ENCODE peak calls at places on chromosomes 5 and 9, in seven cellular contexts. A, T, B, Z, N, Y and C are unnamed samples. For H3K27me3, the result is how much of the 10 kb centered on the place peaks cover.

GRCh38 chr9:17064558-17064957 is 70.3 kb upstream of the CNTLN start:
- DNase-seq in A (no peak), T (no peak), B (no peak), Z (no peak), N (no peak), Y (no peak), C (no peak)

GRCh38 chr5:140311011-140311467 is 8.1 kb upstream of the PFDN1 start:
- DNase-seq in A (peak), T (peak), B (no peak), Z (no peak), N (no peak), Y (no peak), C (no peak)

GRCh38 chr9:90189306-90189705 is 453.3 kb downstream of the DIRAS2 start:
- DNase-seq in A (no peak), T (no peak), B (no peak), Z (no peak), N (no peak), Y (no peak), C (no peak)

GRCh38 chr9:81611664-81612063 is 77.7 kb downstream of the TLE1 start:
- DNase-seq in A (no peak), T (no peak), B (peak), Z (no peak), N (no peak), Y (no peak), C (peak)

GRCh38 chr9:6024035-6024554 is 8.7 kb upstream of the RANBP6 start:
- DNase-seq in A (peak), T (no peak), B (no peak), Z (no peak), N (peak), Y (no peak), C (no peak)

GRCh38 chr9:133733421-133734250 is 4.5 kb downstream of the SARDH start:
- DNase-seq in A (no peak), T (no peak), B (peak), Z (no peak), N (peak), Y (no peak), C (no peak)

GRCh38 chr5:127615916-127616315 is 33.0 kb upstream of the CTXN3 start:
- DNase-seq in A (no peak), T (no peak), B (no peak), Z (no peak), N (no peak), Y (no peak), C (no peak)

GRCh38 chr5:51381801-51382507 is 1.3 kb upstream of the ISL1 start:
- DNase-seq in A (peak), T (no peak), B (no peak), Z (no peak), N (peak), Y (no peak), C (no peak)

GRCh38 chr5:165325201-165325600 is 1819.8 kb downstream of the MAT2B start:
- DNase-seq in A (peak), T (peak), B (no peak), Z (no peak), N (no peak), Y (no peak), C (no peak)

GRCh38 chr5:169595172-169595820 is 11.7 kb downstream of the SPDL1 start:
- DNase-seq in A (peak), T (no peak), B (no peak), Z (no peak), N (no peak), Y (no peak), C (no peak)

GRCh38 chr5:32406650-32407049 is 37.9 kb downstream of the ZFR start:
- DNase-seq in A (no peak), T (no peak), B (no peak), Z (no peak), N (no peak), Y (no peak), C (no peak)

GRCh38 chr9:112838342-112838741 is 52.3 kb downstream of the SLC46A2 start:
- DNase-seq in A (no peak), T (no peak), B (no peak), Z (no peak), N (no peak), Y (no peak), C (no peak)

GRCh38 chr9:20940447-20941176 is 90.8 kb downstream of the HACD4 start:
- DNase-seq in A (no peak), T (peak), B (no peak), Z (no peak), N (no peak), Y (no peak), C (no peak)

DNA sequence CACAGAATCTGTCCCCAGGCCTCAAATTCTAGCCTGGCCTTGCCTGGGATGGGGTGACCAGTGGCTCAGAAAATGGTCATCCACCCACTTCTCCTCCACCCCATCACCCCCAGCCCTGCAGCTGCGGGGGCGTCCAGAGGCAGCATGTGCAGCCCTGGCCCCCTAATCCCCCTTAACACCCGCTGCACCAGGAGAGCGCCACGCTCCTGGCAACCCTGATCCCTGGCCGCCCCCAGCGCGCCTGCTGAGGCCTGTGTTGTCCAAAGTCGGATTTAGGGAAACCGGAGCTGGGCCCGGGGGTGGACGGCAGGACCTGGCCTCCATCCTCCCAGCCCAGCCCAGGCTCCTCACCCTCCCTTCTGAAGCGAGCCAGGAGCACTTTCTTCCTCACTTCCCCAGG is 22.0 kb downstream of the NR5A1 start:
- DNase-seq in A (no peak), T (no peak), B (no peak), Z (no peak), N (no peak), Y (no peak), C (no peak)
- H3K27me3 ChIP-seq in A (under half), T (under half), B (under half), Z (half or more), N (under half), Y (under half), C (under half)

GRCh38 chr9:842918-843468 is 1.5 kb downstream of the DMRT1 start:
- DNase-seq in A (no peak), T (no peak), B (no peak), Z (no peak), N (peak), Y (no peak), C (no peak)
- H3K27me3 ChIP-seq in A (half or more), T (under half), B (under half), Z (half or more), N (half or more), Y (under half), C (under half)

GRCh38 chr9:110579763-110580255 is 268 bp upstream of the SVEP1 start:
- DNase-seq in A (no peak), T (no peak), B (no peak), Z (peak), N (peak), Y (no peak), C (peak)

GRCh38 chr9:110578896-110579752 is at the start of gene SVEP1:
- DNase-seq in A (peak), T (peak), B (peak), Z (peak), N (peak), Y (no peak), C (peak)

GRCh38 chr9:110582156-110582555 is 2.6 kb upstream of the SVEP1 start:
- DNase-seq in A (no peak), T (no peak), B (no peak), Z (no peak), N (peak), Y (no peak), C (no peak)

GRCh38 chr9:110578575-110578895 is 1.0 kb downstream of the SVEP1 start:
- DNase-seq in A (no peak), T (no peak), B (no peak), Z (no peak), N (no peak), Y (no peak), C (no peak)

GRCh38 chr9:110580850-110581249 is 1.3 kb upstream of the SVEP1 start:
- DNase-seq in A (no peak), T (no peak), B (no peak), Z (no peak), N (no peak), Y (no peak), C (no peak)
- H3K27me3 ChIP-seq in A (under half), T (under half), B (under half), Z (half or more), N (under half), Y (under half), C (under half)

DNA sequence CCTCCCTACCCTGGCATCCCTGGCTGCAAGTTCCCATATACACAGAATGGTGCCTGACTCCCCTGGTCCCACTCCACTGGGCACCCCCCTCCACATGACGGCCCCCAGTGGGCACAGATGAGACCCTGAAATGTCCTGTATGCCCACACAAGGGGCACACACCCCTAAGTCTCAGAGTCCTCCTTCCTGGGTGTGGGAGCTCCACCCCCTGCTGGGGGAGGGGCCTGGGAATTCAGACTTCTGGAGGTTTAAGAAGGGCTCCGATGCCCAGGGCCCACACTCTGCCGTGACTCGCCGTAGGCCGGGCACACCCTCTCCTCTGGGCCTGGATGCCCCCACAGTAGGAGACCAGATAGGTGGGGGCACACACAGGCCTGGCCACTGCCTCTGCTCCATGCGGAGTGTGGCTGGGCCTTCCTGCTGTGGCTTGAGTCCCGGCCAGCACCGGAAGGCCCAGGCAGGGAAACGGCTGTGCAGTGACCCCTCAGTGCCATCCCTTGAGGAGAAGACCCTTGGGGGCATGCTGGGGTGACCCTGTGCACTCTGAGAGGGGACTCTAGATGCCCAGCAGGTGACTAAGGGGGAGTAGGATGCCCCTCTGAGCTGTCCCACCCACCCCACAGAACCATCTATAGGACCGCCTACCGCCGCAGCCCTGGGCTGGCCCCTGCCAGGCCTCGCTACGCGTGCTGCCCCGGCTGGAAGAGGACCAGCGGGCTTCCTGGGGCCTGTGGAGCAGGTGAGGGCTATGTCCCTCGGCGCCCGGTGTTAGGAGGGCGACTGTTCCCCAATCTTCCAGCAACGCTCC is 6.5 kb downstream of the EGFL7 start:
- DNase-seq in A (peak), T (no peak), B (peak), Z (no peak), N (no peak), Y (no peak), C (no peak)
- H3K27me3 ChIP-seq in A (under half), T (under half), B (under half), Z (under half), N (under half), Y (under half), C (under half)

GRCh38 chr9:126520453-126520852 is 93.3 kb upstream of the LMX1B start:
- DNase-seq in A (no peak), T (no peak), B (no peak), Z (no peak), N (no peak), Y (no peak), C (no peak)
- H3K27me3 ChIP-seq in A (under half), T (under half), B (under half), Z (half or more), N (under half), Y (under half), C (under half)

GRCh38 chr5:2415678-2416077 is 335.8 kb downstream of the IRX2 start:
- DNase-seq in A (no peak), T (no peak), B (peak), Z (no peak), N (peak), Y (no peak), C (no peak)

GRCh38 chr5:2410451-2410850 is 341.0 kb downstream of the IRX2 start:
- DNase-seq in A (no peak), T (no peak), B (no peak), Z (no peak), N (no peak), Y (no peak), C (no peak)
- H3K27me3 ChIP-seq in A (under half), T (under half), B (under half), Z (half or more), N (under half), Y (under half), C (under half)

GRCh38 chr5:168125445-168126199 is 165.8 kb upstream of the WWC1 start:
- DNase-seq in A (no peak), T (no peak), B (no peak), Z (no peak), N (no peak), Y (no peak), C (no peak)
- H3K27me3 ChIP-seq in A (under half), T (under half), B (under half), Z (under half), N (under half), Y (under half), C (under half)

GRCh38 chr9:126261584-126262356 is 64.9 kb upstream of the MVB12B start:
- DNase-seq in A (no peak), T (no peak), B (no peak), Z (no peak), N (no peak), Y (no peak), C (no peak)
- H3K27me3 ChIP-seq in A (half or more), T (under half), B (under half), Z (half or more), N (under half), Y (under half), C (under half)

DNA sequence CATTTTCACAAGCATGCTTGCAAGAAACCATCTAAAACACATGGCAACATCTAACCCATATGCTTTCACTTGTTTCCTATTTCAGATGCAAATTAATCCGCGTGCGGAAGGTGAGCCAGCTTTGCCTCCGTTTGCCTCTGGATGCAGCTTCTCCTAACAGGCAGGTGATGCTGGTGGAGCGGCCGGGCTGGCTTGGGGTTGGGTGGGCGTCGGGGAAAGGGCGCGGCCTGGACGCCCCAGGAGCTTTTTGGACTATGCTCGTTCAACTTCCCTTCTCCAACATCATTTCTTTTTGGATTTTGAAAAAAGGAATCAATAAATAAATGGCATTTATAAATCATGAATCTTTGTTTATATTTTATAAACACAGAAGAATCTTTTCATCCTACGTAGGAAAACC is 12.6 kb upstream of the SEC16A start:
- DNase-seq in A (no peak), T (no peak), B (peak), Z (no peak), N (no peak), Y (no peak), C (no peak)
- H3K27me3 ChIP-seq in A (under half), T (under half), B (under half), Z (under half), N (under half), Y (under half), C (under half)

DNA sequence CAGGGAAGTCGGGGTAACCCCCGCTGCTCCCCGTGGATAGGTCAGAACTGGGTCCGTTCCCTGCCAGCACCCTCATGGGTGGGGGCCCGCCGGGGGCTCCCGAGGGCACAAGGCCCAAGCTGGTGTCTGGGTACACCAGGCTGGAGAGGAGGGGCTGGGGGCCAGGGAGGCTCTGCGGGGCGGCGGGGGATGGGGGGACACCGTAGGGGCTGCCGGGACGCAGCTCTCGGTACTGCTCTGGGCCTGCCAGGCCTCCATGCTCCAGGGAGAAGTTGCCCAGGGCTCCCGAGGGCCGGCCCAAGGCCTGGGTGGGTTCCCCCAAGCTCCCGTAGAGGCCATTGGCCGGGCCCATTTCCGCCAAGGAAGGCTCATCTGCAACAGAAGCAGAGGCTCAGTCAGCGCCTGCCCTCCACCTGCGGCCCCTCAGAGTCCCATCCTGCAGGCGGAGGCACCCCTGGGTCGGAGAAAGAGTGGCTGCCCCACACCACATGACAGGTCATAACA is 7.5 kb downstream of the LHX3 start:
- DNase-seq in A (no peak), T (no peak), B (peak), Z (no peak), N (no peak), Y (no peak), C (no peak)
- H3K27me3 ChIP-seq in A (half or more), T (half or more), B (under half), Z (half or more), N (half or more), Y (under half), C (half or more)